ENCODE peak calls at places on chromosomes 1 and 21, in nine cellular contexts. One of them, this sample, is unnamed.

GRCh38 chr1:207007352-207008033 is 25.1 kb downstream of the C1orf116 start:
- DNase-seq in NCI-H2171 treated with DMSO at 0.1 percent for 48 hours: no peak
- DNase-seq in SW480: peak; percentile 97
- DNase-seq in NCI-H524: no peak
- DNase-seq in GM12865: no peak
- DNase-seq in tibial nerve: peak; percentile 23
- DNase-seq in T-cell: no peak
- DNase-seq in right cardiac atrium: no peak
- DNase-seq in GM06990: no peak
- DNase-seq in this sample: no peak

GRCh38 chr1:25563330-25564215 is 20.2 kb downstream of the LDLRAP1 start:
- DNase-seq in NCI-H2171 treated with DMSO at 0.1 percent for 48 hours: no peak
- DNase-seq in SW480: no peak
- DNase-seq in NCI-H524: no peak
- DNase-seq in GM12865: no peak
- DNase-seq in tibial nerve: no peak
- DNase-seq in T-cell: no peak
- DNase-seq in right cardiac atrium: peak; percentile 54
- DNase-seq in GM06990: no peak
- DNase-seq in this sample: no peak

GRCh38 chr21:28615276-28615675 is 377.4 kb downstream of the LTN1 start:
- DNase-seq in NCI-H2171 treated with DMSO at 0.1 percent for 48 hours: no peak
- DNase-seq in SW480: no peak
- DNase-seq in NCI-H524: no peak
- DNase-seq in GM12865: no peak
- DNase-seq in tibial nerve: no peak
- DNase-seq in T-cell: no peak
- DNase-seq in right cardiac atrium: no peak
- DNase-seq in GM06990: no peak
- DNase-seq in this sample: no peak

GRCh38 chr1:208054885-208055507 is 144.1 kb upstream of the CD34 start:
- DNase-seq in NCI-H2171 treated with DMSO at 0.1 percent for 48 hours: no peak
- DNase-seq in SW480: no peak
- DNase-seq in NCI-H524: no peak
- DNase-seq in GM12865: no peak
- DNase-seq in tibial nerve: no peak
- DNase-seq in T-cell: no peak
- DNase-seq in right cardiac atrium: no peak
- DNase-seq in GM06990: no peak
- DNase-seq in this sample: no peak

GRCh38 chr1:171017431-171017830 is 73.3 kb upstream of the FMO3 start:
- DNase-seq in NCI-H2171 treated with DMSO at 0.1 percent for 48 hours: peak; percentile 37
- DNase-seq in SW480: no peak
- DNase-seq in NCI-H524: peak; percentile 99
- DNase-seq in GM12865: no peak
- DNase-seq in tibial nerve: no peak
- DNase-seq in T-cell: no peak
- DNase-seq in right cardiac atrium: no peak
- DNase-seq in GM06990: no peak
- DNase-seq in this sample: peak; percentile 9

GRCh38 chr21:32410291-32410690 is 2.2 kb upstream of the EVA1C start:
- DNase-seq in NCI-H2171 treated with DMSO at 0.1 percent for 48 hours: no peak
- DNase-seq in SW480: no peak
- DNase-seq in NCI-H524: peak; percentile 26
- DNase-seq in GM12865: no peak
- DNase-seq in tibial nerve: no peak
- DNase-seq in T-cell: no peak
- DNase-seq in right cardiac atrium: no peak
- DNase-seq in GM06990: no peak
- DNase-seq in this sample: no peak

GRCh38 chr1:26317612-26318337 is at the start of gene CD52:
- DNase-seq in NCI-H2171 treated with DMSO at 0.1 percent for 48 hours: no peak
- DNase-seq in SW480: no peak
- DNase-seq in NCI-H524: no peak
- DNase-seq in GM12865: peak; percentile 89
- DNase-seq in tibial nerve: no peak
- DNase-seq in T-cell: peak; percentile 64
- DNase-seq in right cardiac atrium: peak; percentile 38
- DNase-seq in GM06990: peak; percentile 63
- DNase-seq in this sample: no peak

GRCh38 chr1:42962641-42963377 is 4.1 kb upstream of the SLC2A1 start:
- DNase-seq in NCI-H2171 treated with DMSO at 0.1 percent for 48 hours: peak; percentile 60
- DNase-seq in SW480: peak; percentile 96
- DNase-seq in NCI-H524: peak; percentile 84
- DNase-seq in GM12865: no peak
- DNase-seq in tibial nerve: no peak
- DNase-seq in T-cell: no peak
- DNase-seq in right cardiac atrium: peak; percentile 66
- DNase-seq in GM06990: no peak
- DNase-seq in this sample: no peak

GRCh38 chr1:93977546-93977945 is 68.3 kb upstream of the GCLM start:
- DNase-seq in NCI-H2171 treated with DMSO at 0.1 percent for 48 hours: no peak
- DNase-seq in SW480: no peak
- DNase-seq in NCI-H524: no peak
- DNase-seq in GM12865: no peak
- DNase-seq in tibial nerve: no peak
- DNase-seq in T-cell: no peak
- DNase-seq in right cardiac atrium: no peak
- DNase-seq in GM06990: no peak
- DNase-seq in this sample: no peak

GRCh38 chr1:156510709-156511108 is 10.1 kb upstream of the MEF2D start:
- DNase-seq in NCI-H2171 treated with DMSO at 0.1 percent for 48 hours: no peak
- DNase-seq in SW480: no peak
- DNase-seq in NCI-H524: no peak
- DNase-seq in GM12865: no peak
- DNase-seq in tibial nerve: peak; percentile 69
- DNase-seq in T-cell: no peak
- DNase-seq in right cardiac atrium: peak; percentile 95
- DNase-seq in GM06990: no peak
- DNase-seq in this sample: no peak

GRCh38 chr1:157409927-157410326 is 142.4 kb downstream of the FCRL5 start:
- DNase-seq in NCI-H2171 treated with DMSO at 0.1 percent for 48 hours: no peak
- DNase-seq in SW480: no peak
- DNase-seq in NCI-H524: no peak
- DNase-seq in GM12865: no peak
- DNase-seq in tibial nerve: no peak
- DNase-seq in T-cell: no peak
- DNase-seq in right cardiac atrium: no peak
- DNase-seq in GM06990: no peak
- DNase-seq in this sample: no peak

GRCh38 chr1:72557446-72558049 is 275.2 kb upstream of the NEGR1 start:
- DNase-seq in NCI-H2171 treated with DMSO at 0.1 percent for 48 hours: peak; percentile 18
- DNase-seq in SW480: no peak
- DNase-seq in NCI-H524: no peak
- DNase-seq in GM12865: peak; percentile 2
- DNase-seq in tibial nerve: no peak
- DNase-seq in T-cell: no peak
- DNase-seq in right cardiac atrium: no peak
- DNase-seq in GM06990: no peak
- DNase-seq in this sample: no peak

GRCh38 chr21:31905444-31906400 is 32.9 kb downstream of the HUNK start:
- DNase-seq in NCI-H2171 treated with DMSO at 0.1 percent for 48 hours: no peak
- DNase-seq in SW480: no peak
- DNase-seq in NCI-H524: no peak
- DNase-seq in GM12865: no peak
- DNase-seq in tibial nerve: no peak
- DNase-seq in T-cell: no peak
- DNase-seq in right cardiac atrium: no peak
- DNase-seq in GM06990: no peak
- DNase-seq in this sample: no peak

GRCh38 chr1:99180343-99180808 is 83.9 kb upstream of the PLPPR4 start:
- DNase-seq in NCI-H2171 treated with DMSO at 0.1 percent for 48 hours: peak; percentile 91
- DNase-seq in SW480: peak; percentile 77
- DNase-seq in NCI-H524: peak; percentile 93
- DNase-seq in GM12865: peak; percentile 83
- DNase-seq in tibial nerve: peak; percentile 89
- DNase-seq in T-cell: peak; percentile 47
- DNase-seq in right cardiac atrium: peak; percentile 83
- DNase-seq in GM06990: peak; percentile 12
- DNase-seq in this sample: peak; percentile 75

GRCh38 chr1:27952147-27952546 is 7.6 kb upstream of the XKR8 start:
- DNase-seq in NCI-H2171 treated with DMSO at 0.1 percent for 48 hours: no peak
- DNase-seq in SW480: no peak
- DNase-seq in NCI-H524: no peak
- DNase-seq in GM12865: no peak
- DNase-seq in tibial nerve: no peak
- DNase-seq in T-cell: no peak
- DNase-seq in right cardiac atrium: no peak
- DNase-seq in GM06990: no peak
- DNase-seq in this sample: no peak

GRCh38 chr1:81032973-81033425 is 767.7 kb upstream of the ADGRL2 start:
- DNase-seq in NCI-H2171 treated with DMSO at 0.1 percent for 48 hours: no peak
- DNase-seq in SW480: no peak
- DNase-seq in NCI-H524: no peak
- DNase-seq in GM12865: no peak
- DNase-seq in tibial nerve: no peak
- DNase-seq in T-cell: no peak
- DNase-seq in right cardiac atrium: no peak
- DNase-seq in GM06990: no peak
- DNase-seq in this sample: no peak

GRCh38 chr1:26126321-26127084 is 14.9 kb downstream of the PDIK1L start:
- DNase-seq in NCI-H2171 treated with DMSO at 0.1 percent for 48 hours: peak; percentile 88
- DNase-seq in SW480: peak; percentile 33
- DNase-seq in NCI-H524: peak; percentile 69
- DNase-seq in GM12865: peak; percentile 73
- DNase-seq in tibial nerve: no peak
- DNase-seq in T-cell: peak; percentile 38
- DNase-seq in right cardiac atrium: no peak
- DNase-seq in GM06990: peak; percentile 57
- DNase-seq in this sample: peak; percentile 74

GRCh38 chr1:244782056-244782455 is 53.4 kb upstream of the COX20 start:
- DNase-seq in NCI-H2171 treated with DMSO at 0.1 percent for 48 hours: no peak
- DNase-seq in SW480: no peak
- DNase-seq in NCI-H524: no peak
- DNase-seq in GM12865: no peak
- DNase-seq in tibial nerve: no peak
- DNase-seq in T-cell: no peak
- DNase-seq in right cardiac atrium: no peak
- DNase-seq in GM06990: no peak
- DNase-seq in this sample: no peak

GRCh38 chr1:41485605-41486004 is 1.1 kb upstream of the EDN2 start:
- DNase-seq in NCI-H2171 treated with DMSO at 0.1 percent for 48 hours: no peak
- DNase-seq in SW480: no peak
- DNase-seq in NCI-H524: no peak
- DNase-seq in GM12865: no peak
- DNase-seq in tibial nerve: no peak
- DNase-seq in T-cell: no peak
- DNase-seq in right cardiac atrium: no peak
- DNase-seq in GM06990: no peak
- DNase-seq in this sample: no peak

GRCh38 chr1:30892671-30893073 is 15.9 kb downstream of the SDC3 start:
- DNase-seq in NCI-H2171 treated with DMSO at 0.1 percent for 48 hours: no peak
- DNase-seq in SW480: no peak
- DNase-seq in NCI-H524: no peak
- DNase-seq in GM12865: no peak
- DNase-seq in tibial nerve: no peak
- DNase-seq in T-cell: no peak
- DNase-seq in right cardiac atrium: peak; percentile 59
- DNase-seq in GM06990: no peak
- DNase-seq in this sample: no peak

GRCh38 chr1:212291505-212292134 is 6.4 kb downstream of the PPP2R5A start:
- DNase-seq in NCI-H2171 treated with DMSO at 0.1 percent for 48 hours: peak; percentile 78
- DNase-seq in SW480: peak; percentile 84
- DNase-seq in NCI-H524: peak; percentile 64
- DNase-seq in GM12865: peak; percentile 69
- DNase-seq in tibial nerve: no peak
- DNase-seq in T-cell: no peak
- DNase-seq in right cardiac atrium: no peak
- DNase-seq in GM06990: no peak
- DNase-seq in this sample: peak; percentile 63

GRCh38 chr1:169240449-169241242 is 127.0 kb downstream of the NME7 start:
- DNase-seq in NCI-H2171 treated with DMSO at 0.1 percent for 48 hours: no peak
- DNase-seq in SW480: no peak
- DNase-seq in NCI-H524: peak; percentile 34
- DNase-seq in GM12865: no peak
- DNase-seq in tibial nerve: no peak
- DNase-seq in T-cell: no peak
- DNase-seq in right cardiac atrium: no peak
- DNase-seq in GM06990: no peak
- DNase-seq in this sample: no peak

GRCh38 chr1:117894078-117894477 is 35.3 kb downstream of the GDAP2 start:
- DNase-seq in NCI-H2171 treated with DMSO at 0.1 percent for 48 hours: no peak
- DNase-seq in SW480: no peak
- DNase-seq in NCI-H524: no peak
- DNase-seq in GM12865: no peak
- DNase-seq in tibial nerve: no peak
- DNase-seq in T-cell: no peak
- DNase-seq in right cardiac atrium: no peak
- DNase-seq in GM06990: no peak
- DNase-seq in this sample: no peak

GRCh38 chr1:116431870-116432500 is 58.9 kb downstream of the ATP1A1 start:
- DNase-seq in NCI-H2171 treated with DMSO at 0.1 percent for 48 hours: no peak
- DNase-seq in SW480: no peak
- DNase-seq in NCI-H524: no peak
- DNase-seq in GM12865: no peak
- DNase-seq in tibial nerve: no peak
- DNase-seq in T-cell: no peak
- DNase-seq in right cardiac atrium: no peak
- DNase-seq in GM06990: no peak
- DNase-seq in this sample: no peak

GRCh38 chr1:184199036-184199796 is 147.7 kb downstream of the TSEN15 start:
- DNase-seq in NCI-H2171 treated with DMSO at 0.1 percent for 48 hours: no peak
- DNase-seq in SW480: no peak
- DNase-seq in NCI-H524: no peak
- DNase-seq in GM12865: no peak
- DNase-seq in tibial nerve: no peak
- DNase-seq in T-cell: no peak
- DNase-seq in right cardiac atrium: no peak
- DNase-seq in GM06990: no peak
- DNase-seq in this sample: no peak

GRCh38 chr1:34918609-34919561 is 10.6 kb downstream of the DLGAP3 start:
- DNase-seq in NCI-H2171 treated with DMSO at 0.1 percent for 48 hours: no peak
- DNase-seq in SW480: no peak
- DNase-seq in NCI-H524: peak; percentile 28
- DNase-seq in GM12865: peak; percentile 41
- DNase-seq in tibial nerve: no peak
- DNase-seq in T-cell: no peak
- DNase-seq in right cardiac atrium: no peak
- DNase-seq in GM06990: peak; percentile 47
- DNase-seq in this sample: no peak

This sample was measured in DMS 273 treated with DMSO at 0.1 percent for 48 hours.